ENCODE peak calls at places on chromosomes 12 and 14, in seven cellular contexts. M, A, V, B, F, T and Z are unnamed samples.

GRCh38 chr12:78293039-78293686 is 462.5 kb downstream of the NAV3 start:
- DNase-seq in M (peak), B (peak), V (no peak), T (peak), F (no peak), A (no peak), Z (no peak)

GRCh38 chr14:88421286-88421685 is 35.8 kb downstream of the SPATA7 start:
- DNase-seq in M (no peak), A (no peak), F (no peak), B (peak), T (no peak), V (no peak), Z (peak)

GRCh38 chr12:132438139-132438700 is 51.7 kb upstream of the FBRSL1 start:
- DNase-seq in A (no peak), B (no peak), F (no peak), T (no peak), V (no peak), M (no peak), Z (no peak)

GRCh38 chr12:80858356-80858755 is 79.4 kb downstream of the LIN7A start:
- DNase-seq in B (peak), T (no peak), A (no peak), V (no peak), M (no peak), F (no peak), Z (peak)

GRCh38 chr14:52031781-52032180 is 37.1 kb downstream of the NID2 start:
- DNase-seq in B (peak), F (no peak), V (no peak), A (no peak), T (no peak), M (no peak), Z (peak)

GRCh38 chr12:107912421-107913004 is 138.0 kb downstream of the ASCL4 start:
- DNase-seq in M (peak), A (no peak), T (peak), F (no peak), B (peak), V (peak), Z (no peak)

GRCh38 chr14:54420478-54421116 is 20.6 kb downstream of the CNIH1 start:
- DNase-seq in T (no peak), V (no peak), M (peak), F (peak), A (peak), B (peak), Z (peak)

GRCh38 chr14:104104006-104104901 is 18.8 kb downstream of the ASPG start:
- DNase-seq in M (no peak), B (no peak), V (no peak), F (no peak), T (no peak), A (no peak), Z (no peak)

GRCh38 chr12:123006977-123007376 is 26.5 kb downstream of the ARL6IP4 start:
- DNase-seq in B (peak), T (no peak), M (no peak), A (no peak), V (no peak), F (no peak), Z (peak)

GRCh38 chr14:56333361-56334279 is 215.4 kb downstream of the PELI2 start:
- DNase-seq in M (peak), F (no peak), B (peak), V (no peak), T (no peak), A (peak), Z (peak)

GRCh38 chr14:76918176-76918750 is 92.1 kb downstream of the LRRC74A start:
- DNase-seq in F (no peak), T (no peak), B (peak), V (no peak), A (peak), M (no peak), Z (peak)

GRCh38 chr14:75303415-75303814 is 24.8 kb downstream of the FOS start:
- DNase-seq in M (peak), T (no peak), F (peak), A (peak), B (peak), V (no peak), Z (peak)

GRCh38 chr12:6438345-6438744 is 6.4 kb upstream of the CD27 start:
- DNase-seq in A (no peak), M (no peak), F (no peak), T (no peak), B (no peak), V (no peak), Z (no peak)

GRCh38 chr14:100283984-100284881 is 22.0 kb downstream of the SLC25A29 start:
- DNase-seq in M (no peak), V (no peak), A (no peak), T (no peak), F (no peak), B (no peak), Z (no peak)

GRCh38 chr12:78120866-78121590 is 290.3 kb downstream of the NAV3 start:
- DNase-seq in T (no peak), F (peak), M (peak), B (peak), V (no peak), A (peak), Z (peak)

GRCh38 chr14:104550340-104550848 is 29.2 kb upstream of the C14orf180 start:
- DNase-seq in A (no peak), B (no peak), M (no peak), T (no peak), V (no peak), F (no peak), Z (no peak)

GRCh38 chr12:68673788-68674187 is 13.0 kb upstream of the NUP107 start:
- DNase-seq in V (no peak), A (no peak), B (no peak), T (no peak), M (no peak), F (no peak), Z (no peak)

GRCh38 chr12:31119531-31120211 is 46.0 kb downstream of the DDX11 start:
- DNase-seq in V (no peak), T (no peak), F (no peak), A (no peak), M (no peak), B (no peak), Z (no peak)

GRCh38 chr14:61813101-61813596 is 50.9 kb downstream of the SNAPC1 start:
- DNase-seq in V (no peak), T (no peak), F (no peak), M (no peak), A (no peak), B (peak), Z (no peak)

GRCh38 chr12:47114481-47114892 is 34.7 kb upstream of the AMIGO2 start:
- DNase-seq in B (no peak), A (no peak), V (no peak), T (no peak), F (no peak), M (no peak), Z (no peak)

GRCh38 chr14:75527449-75528163 is 5.3 kb downstream of the BATF start:
- DNase-seq in A (no peak), M (no peak), T (no peak), B (no peak), F (no peak), V (no peak), Z (no peak)

GRCh38 chr12:108689314-108690190 is 41.8 kb downstream of the CORO1C start:
- DNase-seq in A (no peak), V (peak), M (no peak), F (peak), T (no peak), B (peak), Z (peak)

GRCh38 chr12:43098766-43099550 is 453.0 kb downstream of the ADAMTS20 start:
- DNase-seq in V (no peak), F (no peak), M (no peak), T (no peak), A (no peak), B (peak), Z (no peak)

GRCh38 chr14:30553311-30553989 is 5.5 kb upstream of the G2E3 start:
- DNase-seq in A (no peak), V (no peak), T (peak), B (peak), F (no peak), M (peak), Z (peak)

GRCh38 chr12:5078423-5078822 is 34.7 kb downstream of the KCNA5 start:
- DNase-seq in B (peak), A (peak), F (peak), T (no peak), V (no peak), M (no peak), Z (no peak)

GRCh38 chr12:120397827-120398563 is 29.0 kb upstream of the MSI1 start:
- DNase-seq in A (peak), F (no peak), B (peak), V (no peak), T (no peak), M (no peak), Z (peak)

GRCh38 chr14:69500096-69500495 is 15.6 kb downstream of the PLEKHD1 start:
- DNase-seq in B (no peak), A (no peak), M (no peak), V (no peak), T (no peak), F (no peak), Z (no peak)

GRCh38 chr12:82867782-82868505 is 181.2 kb downstream of the TMTC2 start:
- DNase-seq in M (no peak), B (no peak), T (no peak), A (no peak), V (no peak), F (no peak), Z (no peak)

GRCh38 chr14:76997257-76997970 is 31.1 kb downstream of the IRF2BPL start:
- DNase-seq in B (peak), A (no peak), F (no peak), V (no peak), T (no peak), M (peak), Z (no peak)

GRCh38 chr12:42921741-42922511 is 332.4 kb upstream of the PRICKLE1 start:
- DNase-seq in B (peak), M (peak), F (no peak), V (no peak), T (peak), A (no peak), Z (peak)

GRCh38 chr12:49546481-49546880 is 7.7 kb downstream of the KCNH3 start:
- DNase-seq in B (no peak), T (no peak), M (no peak), F (no peak), V (no peak), A (no peak), Z (no peak)

GRCh38 chr14:61720302-61720677 is 25.0 kb downstream of the HIF1A start:
- DNase-seq in F (no peak), V (no peak), B (peak), T (no peak), M (peak), A (no peak), Z (no peak)